ENCODE peak calls at places on chromosomes 7 and 10, in four cellular contexts. One of them, this sample, is unnamed.

GRCh38 chr7:7428806-7429205 is 106.9 kb downstream of the COL28A1 start:
- DNase-seq in GM12878: no peak
- DNase-seq in H1: no peak
- DNase-seq in HCT116: no peak
- DNase-seq in this sample: no peak

GRCh38 chr7:11780267-11780666 is 51.7 kb downstream of the THSD7A start:
- DNase-seq in GM12878: no peak
- DNase-seq in H1: no peak
- DNase-seq in HCT116: no peak
- DNase-seq in this sample: no peak

GRCh38 chr10:11589738-11590137 is 21.7 kb downstream of the USP6NL start:
- DNase-seq in HCT116: no peak
- DNase-seq in GM12878: no peak
- DNase-seq in H1: no peak
- DNase-seq in this sample: no peak

GRCh38 chr10:133277993-133278576 is 1.4 kb upstream of the ADAM8 start:
- DNase-seq in HCT116: no peak
- DNase-seq in H1: no peak
- DNase-seq in GM12878: no peak
- DNase-seq in this sample: no peak

GRCh38 chr10:60944159-60944909 is at the start of gene RHOBTB1:
- DNase-seq in H1: peak
- DNase-seq in GM12878: no peak
- DNase-seq in HCT116: no peak
- DNase-seq in this sample: peak

GRCh38 chr7:100626530-100627237 is 14.3 kb downstream of the MOSPD3 start:
- DNase-seq in H1: peak
- DNase-seq in GM12878: peak
- DNase-seq in HCT116: peak
- DNase-seq in this sample: peak

GRCh38 chr7:1994931-1995330 is 237.8 kb downstream of the MAD1L1 start:
- DNase-seq in GM12878: no peak
- DNase-seq in HCT116: no peak
- DNase-seq in H1: no peak
- DNase-seq in this sample: no peak

GRCh38 chr7:5695037-5695708 is 86.3 kb downstream of the RNF216 start:
- DNase-seq in GM12878: peak
- DNase-seq in HCT116: no peak
- DNase-seq in H1: no peak
- DNase-seq in this sample: no peak

GRCh38 chr7:92567460-92567859 is 22.7 kb downstream of the FAM133B start:
- DNase-seq in GM12878: no peak
- DNase-seq in H1: no peak
- DNase-seq in HCT116: no peak
- DNase-seq in this sample: no peak

GRCh38 chr10:12709516-12709915 is 292.0 kb downstream of the CCDC3 start:
- DNase-seq in GM12878: no peak
- DNase-seq in H1: no peak
- DNase-seq in HCT116: no peak
- DNase-seq in this sample: no peak

GRCh38 chr10:35355971-35356724 is 19.8 kb downstream of the CCNY start:
- DNase-seq in H1: no peak
- DNase-seq in GM12878: peak
- DNase-seq in HCT116: no peak
- DNase-seq in this sample: no peak

GRCh38 chr10:78155722-78156121 is 122.1 kb downstream of the RPS24 start:
- DNase-seq in H1: no peak
- DNase-seq in GM12878: no peak
- DNase-seq in HCT116: no peak
- DNase-seq in this sample: no peak

GRCh38 chr7:51300762-51301674 is 15.6 kb downstream of the COBL start:
- DNase-seq in HCT116: no peak
- DNase-seq in GM12878: no peak
- DNase-seq in H1: no peak
- DNase-seq in this sample: no peak

DNA sequence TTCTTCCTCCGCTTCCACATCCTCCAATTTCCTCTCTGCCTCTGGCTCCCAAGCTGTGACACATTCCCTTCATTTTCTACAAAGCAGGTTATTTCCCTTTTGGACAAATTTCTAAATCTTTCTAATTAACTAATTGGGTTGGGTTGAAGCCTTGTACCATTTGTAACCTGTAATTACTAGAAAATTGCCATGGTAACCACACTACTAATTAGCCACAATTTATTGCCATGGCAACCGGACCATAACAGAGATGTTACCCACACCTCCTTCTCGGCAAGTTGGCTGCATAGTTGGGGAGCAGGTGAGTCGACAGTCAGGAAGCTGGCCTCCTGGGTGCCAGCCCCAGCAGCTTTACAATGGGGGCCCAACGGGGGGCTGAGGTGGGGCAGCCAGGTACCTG is 61.6 kb downstream of the GOLGA7B start:
- DNase-seq in H1: no peak
- DNase-seq in HCT116: no peak
- DNase-seq in GM12878: no peak
- DNase-seq in this sample: no peak
- TF ChIP-seq EGR1 in H1: no peak
- TF ChIP-seq EGR1 in HCT116: no peak
- TF ChIP-seq EGR1 in GM12878: no peak
- TF ChIP-seq EGR1 in this sample: no peak

DNA sequence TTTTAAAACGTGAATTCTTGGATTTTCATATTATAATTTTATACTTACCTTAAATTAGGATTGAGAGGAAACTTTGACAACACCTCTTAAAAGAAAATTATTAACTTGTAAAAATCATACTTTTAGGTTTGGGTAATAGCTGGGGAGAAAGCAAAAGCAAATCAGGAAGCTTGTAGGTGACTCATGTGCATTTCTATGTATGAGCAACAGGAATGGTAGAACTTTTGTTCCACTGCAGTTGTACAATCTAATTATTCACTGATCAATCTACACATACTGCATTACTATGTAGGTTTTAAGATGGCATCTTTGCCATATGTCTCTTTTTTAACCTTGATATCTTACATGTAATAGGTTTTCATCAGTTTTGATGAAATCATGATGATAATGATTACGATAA is 223.2 kb downstream of the PRKG1 start:
- DNase-seq in H1: no peak
- DNase-seq in HCT116: no peak
- DNase-seq in GM12878: no peak
- DNase-seq in this sample: no peak
- H3K9ac ChIP-seq in H1: no peak
- H3K9ac ChIP-seq in HCT116: no peak
- H3K9ac ChIP-seq in GM12878: no peak
- H3K9ac ChIP-seq in this sample: no peak

GRCh38 chr10:24711465-24711864 is 12.2 kb downstream of the ARHGAP21 start:
- DNase-seq in HCT116: no peak
- DNase-seq in H1: no peak
- DNase-seq in GM12878: no peak
- DNase-seq in this sample: no peak
- TF ChIP-seq EGR1 in HCT116: no peak
- TF ChIP-seq EGR1 in H1: no peak
- TF ChIP-seq EGR1 in GM12878: no peak
- TF ChIP-seq EGR1 in this sample: no peak

GRCh38 chr7:151225948-151226510 is 976 bp downstream of the ABCF2 start:
- DNase-seq in GM12878: no peak
- DNase-seq in HCT116: no peak
- DNase-seq in H1: no peak
- DNase-seq in this sample: no peak

GRCh38 chr7:151226560-151226874 is 488 bp downstream of the ABCF2 start:
- DNase-seq in HCT116: no peak
- DNase-seq in GM12878: no peak
- DNase-seq in H1: no peak
- DNase-seq in this sample: no peak

GRCh38 chr7:151228024-151228866 is 1.2 kb upstream of the ABCF2 start:
- DNase-seq in GM12878: no peak
- DNase-seq in H1: no peak
- DNase-seq in HCT116: no peak
- DNase-seq in this sample: peak

GRCh38 chr7:151226875-151227782 is at the start of gene ABCF2:
- DNase-seq in H1: peak
- DNase-seq in HCT116: peak
- DNase-seq in GM12878: peak
- DNase-seq in this sample: peak

GRCh38 chr7:151223728-151224127 is 3.3 kb downstream of the ABCF2 start:
- DNase-seq in HCT116: no peak
- DNase-seq in GM12878: no peak
- DNase-seq in H1: no peak
- DNase-seq in this sample: no peak
- H3K9ac ChIP-seq in HCT116: no peak
- H3K9ac ChIP-seq in GM12878: no peak
- H3K9ac ChIP-seq in H1: no peak
- H3K9ac ChIP-seq in this sample: no peak

GRCh38 chr7:332646-333398 is 42.9 kb downstream of the FOXL3 start:
- DNase-seq in HCT116: peak
- DNase-seq in H1: peak
- DNase-seq in GM12878: no peak
- DNase-seq in this sample: peak
- TF ChIP-seq EGR1 in HCT116: no peak
- TF ChIP-seq EGR1 in H1: peak
- TF ChIP-seq EGR1 in GM12878: no peak
- TF ChIP-seq EGR1 in this sample: no peak

GRCh38 chr10:6068422-6068821 is 6.3 kb upstream of the IL2RA start:
- DNase-seq in H1: no peak
- DNase-seq in GM12878: no peak
- DNase-seq in HCT116: no peak
- DNase-seq in this sample: no peak
- H3K9ac ChIP-seq in H1: no peak
- H3K9ac ChIP-seq in GM12878: no peak
- H3K9ac ChIP-seq in HCT116: no peak
- H3K9ac ChIP-seq in this sample: no peak

GRCh38 chr7:127891854-127892438 is 139.3 kb downstream of the LRRC4 start:
- DNase-seq in HCT116: no peak
- DNase-seq in GM12878: no peak
- DNase-seq in H1: no peak
- DNase-seq in this sample: no peak
- TF ChIP-seq EGR1 in HCT116: no peak
- TF ChIP-seq EGR1 in GM12878: no peak
- TF ChIP-seq EGR1 in H1: no peak
- TF ChIP-seq EGR1 in this sample: no peak

GRCh38 chr7:21548491-21548890 is 5.7 kb downstream of the DNAH11 start:
- DNase-seq in GM12878: no peak
- DNase-seq in HCT116: no peak
- DNase-seq in H1: no peak
- DNase-seq in this sample: no peak

GRCh38 chr7:21542891-21543527 is at the start of gene DNAH11:
- DNase-seq in HCT116: no peak
- DNase-seq in H1: peak
- DNase-seq in GM12878: no peak
- DNase-seq in this sample: peak

GRCh38 chr7:21547511-21547910 is 4.7 kb downstream of the DNAH11 start:
- DNase-seq in HCT116: no peak
- DNase-seq in GM12878: no peak
- DNase-seq in H1: no peak
- DNase-seq in this sample: no peak

GRCh38 chr7:21543528-21544302 is 876 bp downstream of the DNAH11 start:
- DNase-seq in H1: no peak
- DNase-seq in GM12878: no peak
- DNase-seq in HCT116: no peak
- DNase-seq in this sample: no peak

DNA sequence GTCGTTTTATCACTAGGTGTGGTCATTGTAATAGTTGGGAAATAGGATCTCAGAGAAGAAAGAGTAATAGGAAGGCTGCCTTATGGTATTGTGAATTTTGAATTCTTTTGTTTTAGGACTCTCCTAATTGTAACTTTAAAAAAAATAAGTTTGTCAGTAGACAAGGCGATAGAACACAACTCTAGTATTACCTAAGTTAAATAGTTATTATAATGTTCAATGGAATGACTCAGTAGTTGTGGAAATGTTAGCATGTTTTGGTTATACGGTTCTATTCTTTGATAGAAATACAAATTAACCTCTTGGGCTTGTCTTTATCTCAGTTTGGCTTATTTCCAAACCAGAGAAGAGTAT is 1.4 kb downstream of the DNAH11 start:
- DNase-seq in H1: no peak
- DNase-seq in GM12878: no peak
- DNase-seq in HCT116: no peak
- DNase-seq in this sample: no peak
- H3K9ac ChIP-seq in H1: no peak
- H3K9ac ChIP-seq in GM12878: no peak
- H3K9ac ChIP-seq in HCT116: no peak
- H3K9ac ChIP-seq in this sample: no peak